ENCODE peak calls at places on chromosomes 7 and 10, in five cellular contexts. E is hepatocyte, W is K562, O is HCT116, Z is BE2C. X is an unnamed sample. For H3K4me1, the result is how much of the 10 kb centered on the place peaks cover.

GRCh38 chr7:152411389-152411788 is 24.4 kb downstream of the KMT2C start:
- DNase-seq in E (peak), W (peak), O (no peak), Z (no peak), X (peak)

GRCh38 chr10:101577121-101577871 is 10.8 kb downstream of the POLL start:
- DNase-seq in E (no peak), W (no peak), O (no peak), Z (no peak), X (no peak)

GRCh38 chr10:47383254-47384147 is 592 bp downstream of the ZNF488 start:
- DNase-seq in E (no peak), W (no peak), O (no peak), Z (no peak), X (peak)

GRCh38 chr7:86089455-86089854 is 554.3 kb upstream of the GRM3 start:
- DNase-seq in E (no peak), W (no peak), O (no peak), Z (no peak), X (no peak)

GRCh38 chr10:5540080-5540479 is 15.3 kb downstream of the CALML3 start:
- DNase-seq in E (no peak), W (no peak), O (no peak), Z (no peak), X (peak)

GRCh38 chr10:26859241-26860025 is 1.3 kb downstream of the ABI1 start:
- DNase-seq in E (peak), W (no peak), O (no peak), Z (no peak), X (no peak)

GRCh38 chr7:910441-910861 is 34.1 kb downstream of the GET4 start:
- DNase-seq in E (no peak), W (no peak), O (no peak), Z (no peak), X (no peak)

GRCh38 chr7:42175834-42176745 is 60.9 kb downstream of the GLI3 start:
- DNase-seq in E (no peak), W (no peak), O (no peak), Z (no peak), X (no peak)

GRCh38 chr10:107814865-107815487 is 650.5 kb upstream of the SORCS1 start:
- DNase-seq in E (peak), W (peak), O (no peak), Z (peak), X (peak)

GRCh38 chr10:11546581-11546980 is 64.9 kb downstream of the USP6NL start:
- DNase-seq in E (no peak), W (no peak), O (no peak), Z (no peak), X (no peak)

GRCh38 chr10:34437897-34438296 is 377.2 kb downstream of the PARD3 start:
- DNase-seq in E (no peak), W (peak), O (no peak), Z (peak), X (no peak)

GRCh38 chr10:126616737-126617136 is 53.8 kb downstream of the C10orf90 start:
- DNase-seq in E (no peak), W (no peak), O (no peak), Z (no peak), X (no peak)

GRCh38 chr10:111831058-111831457 is 352.5 kb downstream of the GPAM start:
- DNase-seq in E (no peak), W (no peak), O (no peak), Z (no peak), X (no peak)

GRCh38 chr10:107152087-107152486 is 12.4 kb downstream of the SORCS1 start:
- DNase-seq in E (no peak), W (no peak), O (no peak), Z (no peak), X (no peak)

GRCh38 chr7:145978769-145979168 is 137.8 kb upstream of the CNTNAP2 start:
- DNase-seq in E (peak), W (no peak), O (no peak), Z (no peak), X (no peak)

GRCh38 chr7:139762886-139763285 is 14.9 kb downstream of the HIPK2 start:
- DNase-seq in E (no peak), W (no peak), O (no peak), Z (no peak), X (peak)

GRCh38 chr10:811379-811778 is 120.1 kb downstream of the LARP4B start:
- DNase-seq in E (no peak), W (no peak), O (no peak), Z (no peak), X (no peak)

GRCh38 chr7:100167912-100168323 is 499 bp downstream of the GAL3ST4 start:
- DNase-seq in E (peak), W (peak), O (no peak), Z (no peak), X (peak)

GRCh38 chr10:6227346-6227745 is 24.6 kb downstream of the PFKFB3 start:
- DNase-seq in E (no peak), W (no peak), O (no peak), Z (no peak), X (no peak)

GRCh38 chr10:60978287-60979115 is 34.5 kb upstream of the RHOBTB1 start:
- DNase-seq in E (peak), W (peak), O (peak), Z (no peak), X (no peak)

GRCh38 chr7:144738708-144739314 is 97.0 kb downstream of the TPK1 start:
- DNase-seq in E (peak), W (peak), O (peak), Z (no peak), X (no peak)

GRCh38 chr7:100827330-100828226 is at the start of gene EPHB4:
- DNase-seq in E (peak), W (peak), O (peak), Z (peak), X (peak)

GRCh38 chr7:140070546-140070945 is 7.8 kb upstream of the PARP12 start:
- DNase-seq in E (no peak), W (no peak), O (no peak), Z (no peak), X (no peak)

GRCh38 chr10:119309423-119309770 is 102.0 kb downstream of the GRK5 start:
- DNase-seq in E (no peak), W (no peak), O (no peak), Z (no peak), X (no peak)

GRCh38 chr10:124458874-124459273 is 2.7 kb upstream of the LHPP start:
- DNase-seq in E (no peak), W (no peak), O (no peak), Z (no peak), X (peak)

GRCh38 chr10:50369931-50370330 is 118.6 kb upstream of the ASAH2 start:
- DNase-seq in E (no peak), W (no peak), O (no peak), Z (no peak), X (no peak)

GRCh38 chr7:19957664-19958063 is 184.2 kb upstream of the TMEM196 start:
- DNase-seq in E (no peak), W (no peak), O (no peak), Z (no peak), X (no peak)

GRCh38 chr7:4131043-4131442 is 551.1 kb upstream of the FOXK1 start:
- DNase-seq in E (no peak), W (no peak), O (no peak), Z (no peak), X (peak)

GRCh38 chr10:63670291-63670898 is 149.2 kb downstream of the REEP3 start:
- DNase-seq in E (no peak), W (no peak), O (no peak), Z (no peak), X (peak)

GRCh38 chr10:123027861-123028260 is 19.1 kb downstream of the ACADSB start:
- DNase-seq in E (no peak), W (no peak), O (no peak), Z (no peak), X (no peak)

GRCh38 chr10:120011359-120012132 is 119.0 kb downstream of the SEC23IP start:
- DNase-seq in E (no peak), W (no peak), O (no peak), Z (no peak), X (peak)

GRCh38 chr10:34905200-34905927 is 90.3 kb upstream of the PARD3 start:
- DNase-seq in E (no peak), W (no peak), O (no peak), Z (no peak), X (peak)

GRCh38 chr7:136336932-136337331 is 359.8 kb upstream of the MTPN start:
- DNase-seq in E (no peak), W (no peak), O (no peak), Z (no peak), X (no peak)

GRCh38 chr10:86363184-86363832 is 3.3 kb downstream of the GRID1 start:
- DNase-seq in E (peak), W (peak), O (no peak), Z (no peak), X (peak)

GRCh38 chr10:3935141-3935540 is 150.1 kb upstream of the KLF6 start:
- DNase-seq in E (peak), W (no peak), O (no peak), Z (no peak), X (no peak)

GRCh38 chr10:17836917-17837316 is 27.8 kb downstream of the MRC1 start:
- DNase-seq in E (peak), W (peak), O (no peak), Z (peak), X (peak)

GRCh38 chr10:16698457-16698856 is 118.8 kb downstream of the RSU1 start:
- DNase-seq in E (no peak), W (no peak), O (no peak), Z (no peak), X (no peak)

GRCh38 chr7:93382362-93382761 is 150.2 kb downstream of the VPS50 start:
- DNase-seq in E (peak), W (no peak), O (no peak), Z (no peak), X (no peak)

GRCh38 chr10:3077940-3078630 is 10.7 kb downstream of the PFKP start:
- DNase-seq in E (no peak), W (no peak), O (no peak), Z (no peak), X (no peak)

GRCh38 chr7:6564091-6564770 is 13.0 kb upstream of the GRID2IP start:
- DNase-seq in E (no peak), W (no peak), O (no peak), Z (no peak), X (no peak)

DNA sequence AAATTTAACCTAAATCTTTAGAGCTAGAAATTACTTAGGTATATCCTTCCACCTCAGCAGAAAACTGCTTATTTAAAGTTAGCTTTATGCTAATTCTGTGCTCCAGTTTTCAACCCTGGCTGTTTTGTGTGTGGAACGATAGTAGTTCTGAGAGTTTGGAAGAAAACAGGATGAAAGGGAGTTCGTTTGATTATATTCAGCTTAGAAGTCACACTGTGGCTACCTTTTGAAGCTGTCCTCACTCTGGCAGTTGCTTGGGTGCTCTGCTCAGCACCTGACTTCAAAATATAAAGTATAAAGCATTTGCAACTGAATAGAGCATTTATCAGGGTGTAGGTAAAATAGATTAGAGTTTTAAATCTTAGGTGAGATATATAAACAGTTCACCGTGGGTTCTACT is 2.7 kb upstream of the ASCC1 start:
- DNase-seq in E (no peak), W (no peak), O (no peak), Z (no peak), X (no peak)
- H3K4me1 ChIP-seq in E (under half), W (under half), O (under half), Z (under half), X (under half)

GRCh38 chr7:75045881-75046280 is 27.7 kb downstream of the RCC1L start:
- DNase-seq in E (no peak), W (no peak), O (no peak), Z (no peak), X (no peak)
- H3K4me3 ChIP-seq in E (no peak), W (no peak), O (no peak), Z (no peak), X (no peak)

DNA sequence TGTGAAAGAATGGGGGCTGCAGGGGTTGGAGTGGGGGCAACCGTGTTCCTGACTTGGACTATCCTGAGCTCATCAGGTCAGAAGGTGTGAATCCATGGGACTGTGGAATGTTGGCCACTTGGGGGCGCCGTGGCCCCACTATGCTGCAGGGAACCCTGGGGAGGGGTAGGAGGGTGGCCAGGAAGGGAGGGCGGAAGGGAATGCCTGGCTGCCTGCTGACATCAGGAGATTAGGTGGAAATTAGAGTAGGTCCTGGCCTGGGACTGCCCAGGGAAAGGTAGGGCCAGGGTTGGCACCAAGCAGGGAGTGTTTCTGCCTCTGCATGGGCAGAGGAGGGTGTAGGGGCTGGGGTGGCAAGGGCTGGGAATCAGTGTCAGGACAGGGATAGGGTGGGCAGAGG is 65.8 kb upstream of the PRSS58 start:
- DNase-seq in E (peak), W (peak), O (peak), Z (peak), X (peak)
- TF ChIP-seq CTCF in E (peak), W (peak), O (peak), Z (peak), X (peak)

GRCh38 chr7:104985259-104985617 is 28.8 kb upstream of the KMT2E start:
- DNase-seq in E (no peak), W (no peak), O (no peak), Z (no peak), X (no peak)
- H3K4me1 ChIP-seq in E (half or more), W (under half), O (under half), Z (under half), X (under half)

GRCh38 chr7:55127622-55128081 is 108.8 kb downstream of the EGFR start:
- DNase-seq in E (no peak), W (no peak), O (no peak), Z (peak), X (no peak)
- H3K4me3 ChIP-seq in E (no peak), W (no peak), O (no peak), Z (no peak), X (no peak)

DNA sequence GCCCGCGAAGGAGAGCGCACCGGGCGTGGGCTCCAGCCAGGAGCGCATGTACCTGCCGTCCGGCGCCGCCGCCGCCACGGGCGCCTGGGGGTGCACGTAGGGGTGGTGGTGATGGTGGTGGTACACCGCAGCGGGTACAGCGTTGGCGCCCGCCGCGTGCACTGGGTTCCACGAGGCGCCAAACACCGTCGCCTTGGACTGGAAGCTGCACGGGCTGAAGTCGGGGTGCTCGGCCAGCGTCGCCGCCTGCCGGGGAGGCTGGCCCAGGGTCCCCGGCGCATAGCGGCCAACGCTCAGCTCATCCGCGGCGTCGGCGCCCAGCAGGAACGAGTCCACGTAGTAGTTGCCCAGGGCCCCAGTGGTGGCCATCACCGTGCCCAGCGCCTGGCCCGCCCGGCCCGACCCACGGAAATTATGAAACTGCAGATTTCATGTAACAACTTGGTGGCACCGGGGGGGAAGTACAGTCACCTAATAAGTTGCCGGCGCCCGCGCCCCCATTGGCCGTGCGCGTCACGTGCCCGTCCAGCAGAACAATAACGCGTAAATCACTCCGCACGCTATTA is at the start of gene HOXA9:
- DNase-seq in E (no peak), W (no peak), O (peak), Z (no peak), X (no peak)
- TF ChIP-seq CTCF in E (no peak), W (no peak), O (no peak), Z (no peak), X (no peak)

GRCh38 chr10:96263684-96264083 is 7.7 kb downstream of the BLNK start:
- DNase-seq in E (no peak), W (no peak), O (no peak), Z (no peak), X (no peak)
- H3K4me1 ChIP-seq in E (under half), W (under half), O (under half), Z (under half), X (under half)

DNA sequence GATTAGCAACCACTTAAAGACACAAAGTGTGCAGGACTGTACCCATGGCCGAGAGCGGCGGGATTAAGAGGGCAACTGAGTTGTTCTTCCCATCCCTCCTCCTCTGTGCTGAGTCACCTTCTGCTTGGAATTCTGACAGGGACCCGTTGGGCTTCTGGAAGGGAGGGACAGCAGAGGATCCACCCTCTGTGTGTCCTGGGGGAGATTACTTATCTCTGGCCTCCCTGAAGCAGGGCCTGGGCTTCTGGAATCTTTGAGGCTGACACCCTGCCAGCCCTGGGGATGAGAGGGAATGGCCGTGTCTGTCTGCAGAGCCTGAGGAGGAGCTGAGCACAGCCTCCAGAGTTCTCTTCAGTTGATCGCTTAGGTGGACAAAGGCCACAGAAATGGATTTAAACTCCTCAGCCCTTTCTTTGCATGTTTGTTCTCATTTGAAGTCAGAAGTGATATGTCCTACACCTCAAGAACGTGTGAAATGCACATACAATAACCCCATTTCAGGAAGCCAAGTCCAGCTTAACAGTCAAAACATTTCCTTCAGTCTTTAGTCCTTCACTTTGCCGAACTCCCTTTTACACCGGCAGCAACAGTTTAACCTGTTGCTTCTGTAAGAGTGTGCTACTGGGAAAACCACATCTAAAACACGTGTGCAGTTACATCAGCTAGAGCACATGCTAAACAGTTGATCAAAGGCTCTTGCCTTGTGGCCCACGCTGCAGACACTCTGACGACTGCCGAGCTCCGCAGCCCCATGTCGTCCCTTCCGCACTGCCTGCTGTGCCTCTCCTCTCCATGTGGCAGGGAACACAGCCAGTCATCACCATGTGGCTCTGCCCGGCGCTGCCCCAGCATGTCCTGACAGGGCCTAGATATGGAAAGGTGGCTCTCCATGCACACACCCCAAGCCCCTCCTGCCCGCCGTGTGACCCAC is 55.7 kb downstream of the IKZF1 start:
- DNase-seq in E (peak), W (peak), O (no peak), Z (peak), X (peak)
- H3K4me3 ChIP-seq in E (no peak), W (no peak), O (no peak), Z (no peak), X (no peak)

GRCh38 chr10:115047705-115048104 is 45.5 kb upstream of the ATRNL1 start:
- DNase-seq in E (no peak), W (no peak), O (no peak), Z (no peak), X (no peak)

GRCh38 chr10:115050375-115050960 is 42.7 kb upstream of the ATRNL1 start:
- DNase-seq in E (no peak), W (peak), O (no peak), Z (no peak), X (no peak)

GRCh38 chr10:115051216-115051615 is 41.9 kb upstream of the ATRNL1 start:
- DNase-seq in E (no peak), W (no peak), O (no peak), Z (no peak), X (no peak)

GRCh38 chr10:115049957-115050356 is 43.2 kb upstream of the ATRNL1 start:
- DNase-seq in E (no peak), W (no peak), O (no peak), Z (no peak), X (no peak)

GRCh38 chr10:115049318-115049717 is 43.8 kb upstream of the ATRNL1 start:
- DNase-seq in E (no peak), W (no peak), O (no peak), Z (no peak), X (no peak)
- TF ChIP-seq CTCF in E (no peak), W (no peak), O (no peak), Z (no peak), X (peak)